ENCODE peak calls at places on chromosome 21, in five cellular contexts. One of them, this sample, is unnamed.

GRCh38 chr21:43688906-43689305 is 29.5 kb downstream of the RRP1B start:
- DNase-seq in brain microvascular endothelial cell: no peak
- DNase-seq in HCT116: no peak
- DNase-seq in activated T-helper 1 cell treated with Interleukin-2 at 50 U/mL for 16 hours: no peak
- DNase-seq in ureter: no peak
- DNase-seq in this sample: no peak

GRCh38 chr21:35705888-35706287 is 354.4 kb downstream of the SETD4 start:
- DNase-seq in brain microvascular endothelial cell: no peak
- DNase-seq in HCT116: no peak
- DNase-seq in activated T-helper 1 cell treated with Interleukin-2 at 50 U/mL for 16 hours: no peak
- DNase-seq in ureter: no peak
- DNase-seq in this sample: no peak

GRCh38 chr21:39313042-39313456 is 383 bp downstream of the BRWD1 start:
- DNase-seq in brain microvascular endothelial cell: peak
- DNase-seq in HCT116: no peak
- DNase-seq in activated T-helper 1 cell treated with Interleukin-2 at 50 U/mL for 16 hours: peak
- DNase-seq in ureter: no peak
- DNase-seq in this sample: no peak

GRCh38 chr21:32312976-32313375 is 14.3 kb downstream of the MRAP start:
- DNase-seq in brain microvascular endothelial cell: no peak
- DNase-seq in HCT116: no peak
- DNase-seq in activated T-helper 1 cell treated with Interleukin-2 at 50 U/mL for 16 hours: no peak
- DNase-seq in ureter: no peak
- DNase-seq in this sample: no peak

GRCh38 chr21:40902299-40902698 is 55.3 kb upstream of the DSCAM start:
- DNase-seq in brain microvascular endothelial cell: no peak
- DNase-seq in HCT116: no peak
- DNase-seq in activated T-helper 1 cell treated with Interleukin-2 at 50 U/mL for 16 hours: no peak
- DNase-seq in ureter: no peak
- DNase-seq in this sample: no peak

GRCh38 chr21:37562920-37563640 is 196.5 kb downstream of the DYRK1A start:
- DNase-seq in brain microvascular endothelial cell: no peak
- DNase-seq in HCT116: no peak
- DNase-seq in activated T-helper 1 cell treated with Interleukin-2 at 50 U/mL for 16 hours: peak
- DNase-seq in ureter: peak
- DNase-seq in this sample: no peak

GRCh38 chr21:43727571-43728466 is 8.9 kb downstream of the PDXK start:
- DNase-seq in brain microvascular endothelial cell: no peak
- DNase-seq in HCT116: no peak
- DNase-seq in activated T-helper 1 cell treated with Interleukin-2 at 50 U/mL for 16 hours: no peak
- DNase-seq in ureter: no peak
- DNase-seq in this sample: no peak

GRCh38 chr21:30979054-30979453 is 59.2 kb downstream of the KRTAP19-8 start:
- DNase-seq in brain microvascular endothelial cell: no peak
- DNase-seq in HCT116: no peak
- DNase-seq in activated T-helper 1 cell treated with Interleukin-2 at 50 U/mL for 16 hours: no peak
- DNase-seq in ureter: no peak
- DNase-seq in this sample: no peak

GRCh38 chr21:46159390-46159789 is 4.0 kb upstream of the FTCD start:
- DNase-seq in brain microvascular endothelial cell: no peak
- DNase-seq in HCT116: no peak
- DNase-seq in activated T-helper 1 cell treated with Interleukin-2 at 50 U/mL for 16 hours: no peak
- DNase-seq in ureter: no peak
- DNase-seq in this sample: no peak

GRCh38 chr21:34810786-34811185 is 142.0 kb downstream of the CLIC6 start:
- DNase-seq in brain microvascular endothelial cell: no peak
- DNase-seq in HCT116: no peak
- DNase-seq in activated T-helper 1 cell treated with Interleukin-2 at 50 U/mL for 16 hours: no peak
- DNase-seq in ureter: no peak
- DNase-seq in this sample: no peak

GRCh38 chr21:33308586-33309490 is 15.9 kb upstream of the IFNAR1 start:
- DNase-seq in brain microvascular endothelial cell: no peak
- DNase-seq in HCT116: no peak
- DNase-seq in activated T-helper 1 cell treated with Interleukin-2 at 50 U/mL for 16 hours: no peak
- DNase-seq in ureter: no peak
- DNase-seq in this sample: no peak

GRCh38 chr21:31938330-31939301 is 65.8 kb downstream of the HUNK start:
- DNase-seq in brain microvascular endothelial cell: no peak
- DNase-seq in HCT116: no peak
- DNase-seq in activated T-helper 1 cell treated with Interleukin-2 at 50 U/mL for 16 hours: no peak
- DNase-seq in ureter: no peak
- DNase-seq in this sample: no peak

GRCh38 chr21:18049461-18049860 is 195.2 kb upstream of the CHODL start:
- DNase-seq in brain microvascular endothelial cell: no peak
- DNase-seq in HCT116: no peak
- DNase-seq in activated T-helper 1 cell treated with Interleukin-2 at 50 U/mL for 16 hours: no peak
- DNase-seq in ureter: no peak
- DNase-seq in this sample: no peak

GRCh38 chr21:36359185-36359584 is 26.0 kb upstream of the CHAF1B start:
- DNase-seq in brain microvascular endothelial cell: no peak
- DNase-seq in HCT116: no peak
- DNase-seq in activated T-helper 1 cell treated with Interleukin-2 at 50 U/mL for 16 hours: no peak
- DNase-seq in ureter: no peak
- DNase-seq in this sample: no peak

GRCh38 chr21:25412090-25412489 is 195.2 kb downstream of the MRPL39 start:
- DNase-seq in brain microvascular endothelial cell: no peak
- DNase-seq in HCT116: no peak
- DNase-seq in activated T-helper 1 cell treated with Interleukin-2 at 50 U/mL for 16 hours: no peak
- DNase-seq in ureter: no peak
- DNase-seq in this sample: no peak

GRCh38 chr21:42653492-42654061 is at the start of gene PDE9A:
- DNase-seq in brain microvascular endothelial cell: no peak
- DNase-seq in HCT116: no peak
- DNase-seq in activated T-helper 1 cell treated with Interleukin-2 at 50 U/mL for 16 hours: peak
- DNase-seq in ureter: no peak
- DNase-seq in this sample: peak

GRCh38 chr21:26652891-26653290 is 79.8 kb upstream of the CYYR1 start:
- DNase-seq in brain microvascular endothelial cell: no peak
- DNase-seq in HCT116: no peak
- DNase-seq in activated T-helper 1 cell treated with Interleukin-2 at 50 U/mL for 16 hours: no peak
- DNase-seq in ureter: no peak
- DNase-seq in this sample: no peak

GRCh38 chr21:46161180-46161799 is 5.9 kb upstream of the FTCD start:
- DNase-seq in brain microvascular endothelial cell: no peak
- DNase-seq in HCT116: no peak
- DNase-seq in activated T-helper 1 cell treated with Interleukin-2 at 50 U/mL for 16 hours: no peak
- DNase-seq in ureter: peak
- DNase-seq in this sample: no peak

GRCh38 chr21:41580758-41581554 is 73.0 kb upstream of the TMPRSS2 start:
- DNase-seq in brain microvascular endothelial cell: no peak
- DNase-seq in HCT116: no peak
- DNase-seq in activated T-helper 1 cell treated with Interleukin-2 at 50 U/mL for 16 hours: no peak
- DNase-seq in ureter: no peak
- DNase-seq in this sample: no peak

GRCh38 chr21:26982767-26983166 is 15.9 kb upstream of the ADAMTS5 start:
- DNase-seq in brain microvascular endothelial cell: no peak
- DNase-seq in HCT116: no peak
- DNase-seq in activated T-helper 1 cell treated with Interleukin-2 at 50 U/mL for 16 hours: no peak
- DNase-seq in ureter: no peak
- DNase-seq in this sample: no peak

GRCh38 chr21:33684068-33684467 is 41.8 kb downstream of the ITSN1 start:
- DNase-seq in brain microvascular endothelial cell: no peak
- DNase-seq in HCT116: no peak
- DNase-seq in activated T-helper 1 cell treated with Interleukin-2 at 50 U/mL for 16 hours: no peak
- DNase-seq in ureter: no peak
- DNase-seq in this sample: no peak

This sample was measured in CD4-positive, alpha-beta T cell.